ENCODE peak calls at places on chromosomes 6 and 20, in five cellular contexts. E, Y, M, O and W are unnamed samples.

GRCh38 chr6:149965191-149966020 is 1.7 kb downstream of the ULBP1 start:
- DNase-seq in E (no peak), Y (peak; percentile 78), M (no peak), O (no peak), W (no peak)

GRCh38 chr6:69774740-69775350 is 22.0 kb downstream of the LMBRD1 start:
- DNase-seq in E (no peak), Y (no peak), M (no peak), O (no peak), W (no peak)

GRCh38 chr20:62405108-62405980 is 1.7 kb downstream of the CABLES2 start:
- DNase-seq in E (peak; percentile 77), Y (no peak), M (peak; percentile 76), O (no peak), W (no peak)

GRCh38 chr6:161498359-161498758 is 224.5 kb upstream of the AGPAT4 start:
- DNase-seq in E (no peak), Y (no peak), M (no peak), O (no peak), W (no peak)

GRCh38 chr6:56953597-56954388 is 1.1 kb upstream of the BEND6 start:
- DNase-seq in E (no peak), Y (no peak), M (no peak), O (no peak), W (no peak)

GRCh38 chr20:61753987-61754956 is 311.4 kb downstream of the TAF4 start:
- DNase-seq in E (no peak), Y (no peak), M (no peak), O (no peak), W (no peak)

GRCh38 chr6:33693186-33694158 is 18.0 kb downstream of the UQCC2 start:
- DNase-seq in E (no peak), Y (no peak), M (no peak), O (no peak), W (no peak)

GRCh38 chr6:42302441-42302840 is 84.8 kb upstream of the MRPS10 start:
- DNase-seq in E (no peak), Y (no peak), M (no peak), O (no peak), W (no peak)

GRCh38 chr6:95686858-95687257 is 109.5 kb downstream of the MANEA start:
- DNase-seq in E (no peak), Y (no peak), M (no peak), O (no peak), W (no peak)

GRCh38 chr6:131061041-131061770 is 1.8 kb downstream of the EPB41L2 start:
- DNase-seq in E (no peak), Y (no peak), M (no peak), O (no peak), W (no peak)

GRCh38 chr20:47723322-47723721 is 62.0 kb downstream of the SULF2 start:
- DNase-seq in E (no peak), Y (no peak), M (no peak), O (no peak), W (no peak)

GRCh38 chr6:16063580-16063979 is 65.3 kb upstream of the MYLIP start:
- DNase-seq in E (no peak), Y (no peak), M (no peak), O (no peak), W (no peak)

GRCh38 chr6:43308101-43308989 is at the start of gene CRIP3:
- DNase-seq in E (peak; percentile 28), Y (no peak), M (no peak), O (no peak), W (no peak)

GRCh38 chr20:52540489-52540888 is 348.9 kb upstream of the ZFP64 start:
- DNase-seq in E (no peak), Y (no peak), M (no peak), O (no peak), W (no peak)

GRCh38 chr6:66930559-66931290 is 1223.7 kb upstream of the EYS start:
- DNase-seq in E (no peak), Y (no peak), M (no peak), O (no peak), W (no peak)

GRCh38 chr20:62837790-62838458 is 21.1 kb downstream of the COL9A3 start:
- DNase-seq in E (no peak), Y (no peak), M (peak; percentile 78), O (no peak), W (no peak)

GRCh38 chr20:45963059-45964011 is 8.7 kb downstream of the ZNF335 start:
- DNase-seq in E (no peak), Y (no peak), M (peak; percentile 58), O (peak; percentile 58), W (no peak)

GRCh38 chr20:32823078-32823477 is 3.3 kb downstream of the MAPRE1 start:
- DNase-seq in E (no peak), Y (no peak), M (no peak), O (no peak), W (no peak)

GRCh38 chr6:72321741-72322140 is 300.1 kb upstream of the KCNQ5 start:
- DNase-seq in E (no peak), Y (no peak), M (no peak), O (no peak), W (no peak)

GRCh38 chr6:72367439-72367838 is 254.4 kb upstream of the KCNQ5 start:
- DNase-seq in E (no peak), Y (no peak), M (no peak), O (no peak), W (no peak)

GRCh38 chr6:54775586-54775985 is 71.0 kb upstream of the FAM83B start:
- DNase-seq in E (no peak), Y (no peak), M (no peak), O (no peak), W (no peak)

GRCh38 chr6:71420693-71421328 is 132.2 kb downstream of the OGFRL1 start:
- DNase-seq in E (peak; percentile 96), Y (peak; percentile 97), M (peak; percentile 96), O (peak; percentile 97), W (peak; percentile 88)

GRCh38 chr20:34954905-34955231 is 738 bp downstream of the GSS start:
- DNase-seq in E (no peak), Y (no peak), M (no peak), O (no peak), W (no peak)

DNA sequence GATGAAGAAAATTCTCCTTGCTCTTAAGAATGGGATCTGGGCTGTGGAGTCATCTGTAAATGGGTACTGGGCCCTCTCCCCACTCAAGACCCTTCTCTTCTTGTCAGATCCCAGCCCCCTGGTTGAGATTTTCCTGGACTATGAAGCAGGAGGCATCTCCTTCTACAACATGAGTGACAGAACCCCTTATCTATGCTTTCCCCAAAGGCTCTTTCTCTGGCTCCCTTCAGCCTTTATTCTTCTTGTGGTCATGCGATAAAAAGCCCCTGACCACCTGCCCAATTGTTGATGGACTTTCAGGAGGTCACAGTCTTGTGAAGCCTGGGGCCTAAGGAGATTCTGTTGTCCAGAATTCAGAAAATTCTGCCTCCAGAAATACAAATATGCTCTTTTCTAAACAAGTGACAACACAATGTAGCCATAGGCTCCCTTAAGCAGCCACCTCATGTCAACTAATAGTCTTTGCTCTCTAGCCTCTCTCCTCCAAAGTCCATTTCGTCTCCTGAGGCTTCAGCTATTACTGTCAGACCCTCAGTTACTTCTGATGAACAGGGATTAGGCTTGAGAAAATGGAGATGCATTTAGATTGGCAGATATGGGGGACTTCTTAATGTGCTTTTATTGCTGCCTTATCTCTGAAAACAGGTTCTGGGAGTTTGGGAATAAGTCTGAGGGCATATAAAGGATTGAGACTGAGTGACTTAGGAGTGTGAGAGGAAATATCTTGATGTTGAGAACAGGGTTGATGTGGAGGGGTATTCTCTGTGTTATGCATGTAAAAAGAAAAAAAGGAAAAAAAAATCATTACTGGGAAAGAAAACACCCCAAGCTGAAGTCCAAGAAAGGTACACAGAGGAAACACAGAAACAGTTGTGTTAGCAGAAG is 20.6 kb downstream of the BTN2A1 start:
- DNase-seq in E (no peak), Y (no peak), M (no peak), O (no peak), W (no peak)
- H3K4me1 ChIP-seq in E (no peaks in the 10 kb centered on the region), Y (peaks cover 14% of the 10 kb centered on the region), M (peaks cover 14% of the 10 kb centered on the region), O (peaks cover 6% of the 10 kb centered on the region), W (peaks cover 18% of the 10 kb centered on the region)

DNA sequence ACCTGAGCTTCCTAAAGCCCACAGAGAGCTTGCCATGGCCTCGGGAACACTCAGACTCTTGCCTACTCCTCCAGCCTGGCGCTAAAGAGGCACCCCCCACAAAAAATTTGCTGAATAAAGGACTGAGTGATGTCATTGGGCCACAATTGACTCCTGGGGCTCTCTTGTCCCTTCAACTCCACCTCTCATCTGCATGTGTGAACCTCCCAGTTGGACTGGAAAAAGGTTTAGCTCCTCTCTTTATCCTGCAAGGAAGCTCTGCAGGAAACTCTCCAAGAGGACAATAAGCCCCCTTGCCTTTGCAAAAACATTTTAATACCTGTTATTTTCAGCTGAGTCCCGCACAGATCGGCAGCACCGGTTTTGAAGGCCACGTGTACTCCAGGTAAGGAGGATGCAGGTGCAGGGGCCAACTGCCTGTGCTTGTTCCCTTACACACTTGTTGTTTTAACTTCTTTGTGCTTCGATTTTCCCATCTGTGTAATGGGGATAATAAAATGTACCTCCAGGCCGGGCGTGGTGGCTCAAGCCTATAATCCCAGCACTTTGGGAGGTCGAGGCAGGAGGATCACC is 107.3 kb downstream of the TFAP2C start:
- DNase-seq in E (no peak), Y (no peak), M (no peak), O (no peak), W (no peak)
- H3K27ac ChIP-seq in E (no peak overlapping the region), Y (no peak overlapping the region), M (no peak overlapping the region), O (no peak overlapping the region), W (no peak overlapping the region)

DNA sequence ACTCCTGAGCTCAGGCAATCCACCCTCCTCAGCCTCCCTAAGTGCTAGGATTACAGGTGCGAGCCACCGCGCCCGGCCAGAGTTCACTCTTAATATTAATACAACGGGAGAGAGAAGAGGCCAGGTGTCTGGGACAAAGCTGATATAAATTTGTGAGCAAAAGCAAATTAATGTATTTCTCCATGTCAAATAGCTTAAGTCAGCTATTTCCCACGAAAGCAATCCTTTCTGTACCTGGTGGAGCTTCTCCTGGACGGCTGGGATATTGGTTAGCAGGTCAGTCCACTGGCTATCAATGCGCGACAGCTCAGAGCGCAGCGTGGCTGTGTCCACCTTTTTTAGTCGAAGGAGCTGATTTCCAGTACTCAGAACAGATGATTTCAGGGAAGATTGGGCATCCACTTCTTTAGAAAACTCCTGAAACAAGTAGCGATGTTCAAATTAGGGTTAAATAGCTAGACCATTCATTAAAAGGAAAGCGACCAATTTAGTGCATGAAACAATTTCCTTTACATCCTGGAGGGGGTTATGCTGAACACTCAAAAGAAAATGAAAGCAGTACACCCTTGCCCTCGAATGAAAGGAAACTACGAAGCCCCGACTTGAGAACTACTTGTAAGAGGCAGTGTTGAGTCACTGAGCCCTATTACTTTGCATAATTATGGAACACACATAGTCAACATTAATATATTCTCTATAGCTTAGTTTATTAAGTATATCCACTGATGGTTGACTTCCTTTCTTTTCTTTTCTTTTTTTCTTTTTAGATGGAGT is 403.4 kb downstream of the SYNE1 start:
- DNase-seq in E (no peak), Y (no peak), M (no peak), O (no peak), W (no peak)
- H3K36me3 ChIP-seq in E (no peaks in the 10 kb centered on the region), Y (peaks cover 61% of the 10 kb centered on the region), M (peaks cover 97% of the 10 kb centered on the region), O (peaks cover 69% of the 10 kb centered on the region), W (peaks cover 46% of the 10 kb centered on the region)

DNA sequence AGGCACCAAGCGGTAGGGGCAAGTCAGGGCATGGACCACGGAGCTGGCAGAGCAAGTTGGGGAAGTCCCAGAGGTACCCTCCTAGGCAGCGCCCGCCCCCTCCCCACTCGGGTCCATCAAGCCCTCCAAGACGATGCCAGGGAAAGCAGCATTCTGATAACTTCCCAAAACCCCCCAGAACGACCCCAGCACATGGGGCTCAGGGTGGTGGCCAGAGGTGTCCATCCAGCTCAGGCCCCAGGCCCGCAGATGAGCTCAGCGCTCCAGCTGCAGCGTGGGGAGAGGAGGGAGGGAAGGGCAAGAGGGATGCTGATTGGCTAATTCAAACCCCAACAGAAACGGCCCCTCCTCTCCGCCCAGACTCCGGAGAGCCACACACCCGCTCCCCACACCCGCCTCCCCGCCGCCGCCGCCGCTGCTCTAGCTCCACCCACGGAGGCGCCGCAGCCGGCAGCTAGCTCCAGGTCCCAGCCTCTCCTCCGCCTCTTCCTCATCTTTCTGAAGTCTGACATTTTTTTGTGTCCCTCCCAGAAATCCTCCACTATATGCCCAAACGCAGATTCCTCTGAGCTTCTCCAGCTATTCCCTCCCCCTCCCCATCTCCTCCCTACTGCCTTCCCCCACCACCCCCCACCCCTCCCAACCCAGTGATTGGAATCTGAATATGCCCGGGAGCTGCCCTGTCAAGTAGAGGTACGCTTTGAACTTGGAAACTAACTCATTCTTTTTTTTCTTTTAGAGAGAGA is 40.3 kb upstream of the TLDC2 start:
- DNase-seq in E (peak; percentile 95), Y (peak; percentile 96), M (peak; percentile 95), O (peak; percentile 96), W (peak; percentile 89)
- H3K4me1 ChIP-seq in E (peaks cover 15% of the 10 kb centered on the region), Y (peaks cover 52% of the 10 kb centered on the region), M (peaks cover 52% of the 10 kb centered on the region), O (peaks cover 50% of the 10 kb centered on the region), W (peaks cover 60% of the 10 kb centered on the region)